ENCODE peak calls at places on chromosomes 3 and 15, in five cellular contexts. One of them, this sample, is unnamed.

GRCh38 chr3:143168518-143169192 is 49.1 kb downstream of the CHST2 start:
- DNase-seq in activated naive CD8-positive, alpha-beta T cell treated with anti-CD3 and anti-CD28 coated beads, Interleukin-2, amount 50 U/mL, for 24 hours: no peak
- DNase-seq in spleen: no peak
- DNase-seq in GF-D8: no peak
- DNase-seq in natural killer cell treated with Interleukin-12 subunit alpha and Interleukin-12 subunit beta and Interleukin-15 and Interleukin-18, amount 100 ng/mL, for 72 hours: no peak
- DNase-seq in this sample: no peak

GRCh38 chr15:72118400-72118978 is at the start of gene SENP8:
- DNase-seq in activated naive CD8-positive, alpha-beta T cell treated with anti-CD3 and anti-CD28 coated beads, Interleukin-2, amount 50 U/mL, for 24 hours: no peak
- DNase-seq in spleen: no peak
- DNase-seq in GF-D8: no peak
- DNase-seq in natural killer cell treated with Interleukin-12 subunit alpha and Interleukin-12 subunit beta and Interleukin-15 and Interleukin-18, amount 100 ng/mL, for 72 hours: no peak
- DNase-seq in this sample: no peak

GRCh38 chr3:5057217-5057616 is 64.9 kb upstream of the ARL8B start:
- DNase-seq in activated naive CD8-positive, alpha-beta T cell treated with anti-CD3 and anti-CD28 coated beads, Interleukin-2, amount 50 U/mL, for 24 hours: no peak
- DNase-seq in spleen: no peak
- DNase-seq in GF-D8: no peak
- DNase-seq in natural killer cell treated with Interleukin-12 subunit alpha and Interleukin-12 subunit beta and Interleukin-15 and Interleukin-18, amount 100 ng/mL, for 72 hours: no peak
- DNase-seq in this sample: no peak

GRCh38 chr15:73851679-73852078 is 21.7 kb upstream of the TBC1D21 start:
- DNase-seq in activated naive CD8-positive, alpha-beta T cell treated with anti-CD3 and anti-CD28 coated beads, Interleukin-2, amount 50 U/mL, for 24 hours: peak
- DNase-seq in spleen: no peak
- DNase-seq in GF-D8: no peak
- DNase-seq in natural killer cell treated with Interleukin-12 subunit alpha and Interleukin-12 subunit beta and Interleukin-15 and Interleukin-18, amount 100 ng/mL, for 72 hours: no peak
- DNase-seq in this sample: peak

GRCh38 chr15:25170781-25171110 is 216.0 kb downstream of the SNRPN start:
- DNase-seq in activated naive CD8-positive, alpha-beta T cell treated with anti-CD3 and anti-CD28 coated beads, Interleukin-2, amount 50 U/mL, for 24 hours: no peak
- DNase-seq in spleen: no peak
- DNase-seq in GF-D8: no peak
- DNase-seq in natural killer cell treated with Interleukin-12 subunit alpha and Interleukin-12 subunit beta and Interleukin-15 and Interleukin-18, amount 100 ng/mL, for 72 hours: no peak
- DNase-seq in this sample: no peak

GRCh38 chr3:97720417-97720816 is 44.1 kb upstream of the ARL6 start:
- DNase-seq in activated naive CD8-positive, alpha-beta T cell treated with anti-CD3 and anti-CD28 coated beads, Interleukin-2, amount 50 U/mL, for 24 hours: no peak
- DNase-seq in spleen: no peak
- DNase-seq in GF-D8: no peak
- DNase-seq in natural killer cell treated with Interleukin-12 subunit alpha and Interleukin-12 subunit beta and Interleukin-15 and Interleukin-18, amount 100 ng/mL, for 72 hours: no peak
- DNase-seq in this sample: no peak

GRCh38 chr3:74435631-74436030 is 178.8 kb downstream of the CNTN3 start:
- DNase-seq in activated naive CD8-positive, alpha-beta T cell treated with anti-CD3 and anti-CD28 coated beads, Interleukin-2, amount 50 U/mL, for 24 hours: no peak
- DNase-seq in spleen: no peak
- DNase-seq in GF-D8: no peak
- DNase-seq in natural killer cell treated with Interleukin-12 subunit alpha and Interleukin-12 subunit beta and Interleukin-15 and Interleukin-18, amount 100 ng/mL, for 72 hours: no peak
- DNase-seq in this sample: no peak

GRCh38 chr15:79193157-79193948 is 89.2 kb upstream of the ANKRD34C start:
- DNase-seq in activated naive CD8-positive, alpha-beta T cell treated with anti-CD3 and anti-CD28 coated beads, Interleukin-2, amount 50 U/mL, for 24 hours: no peak
- DNase-seq in spleen: no peak
- DNase-seq in GF-D8: no peak
- DNase-seq in natural killer cell treated with Interleukin-12 subunit alpha and Interleukin-12 subunit beta and Interleukin-15 and Interleukin-18, amount 100 ng/mL, for 72 hours: no peak
- DNase-seq in this sample: no peak

GRCh38 chr3:139509631-139510030 is 29.9 kb downstream of the RBP1 start:
- DNase-seq in activated naive CD8-positive, alpha-beta T cell treated with anti-CD3 and anti-CD28 coated beads, Interleukin-2, amount 50 U/mL, for 24 hours: no peak
- DNase-seq in spleen: no peak
- DNase-seq in GF-D8: no peak
- DNase-seq in natural killer cell treated with Interleukin-12 subunit alpha and Interleukin-12 subunit beta and Interleukin-15 and Interleukin-18, amount 100 ng/mL, for 72 hours: no peak
- DNase-seq in this sample: no peak

GRCh38 chr3:46604127-46604526 is 8.2 kb upstream of the FAM240A start:
- DNase-seq in activated naive CD8-positive, alpha-beta T cell treated with anti-CD3 and anti-CD28 coated beads, Interleukin-2, amount 50 U/mL, for 24 hours: no peak
- DNase-seq in spleen: no peak
- DNase-seq in GF-D8: no peak
- DNase-seq in natural killer cell treated with Interleukin-12 subunit alpha and Interleukin-12 subunit beta and Interleukin-15 and Interleukin-18, amount 100 ng/mL, for 72 hours: no peak
- DNase-seq in this sample: no peak

GRCh38 chr3:147422934-147423599 is 13.9 kb downstream of the ZIC1 start:
- DNase-seq in activated naive CD8-positive, alpha-beta T cell treated with anti-CD3 and anti-CD28 coated beads, Interleukin-2, amount 50 U/mL, for 24 hours: no peak
- DNase-seq in spleen: no peak
- DNase-seq in GF-D8: no peak
- DNase-seq in natural killer cell treated with Interleukin-12 subunit alpha and Interleukin-12 subunit beta and Interleukin-15 and Interleukin-18, amount 100 ng/mL, for 72 hours: no peak
- DNase-seq in this sample: no peak

GRCh38 chr3:63441262-63441661 is 163.2 kb downstream of the SYNPR start:
- DNase-seq in activated naive CD8-positive, alpha-beta T cell treated with anti-CD3 and anti-CD28 coated beads, Interleukin-2, amount 50 U/mL, for 24 hours: no peak
- DNase-seq in spleen: no peak
- DNase-seq in GF-D8: no peak
- DNase-seq in natural killer cell treated with Interleukin-12 subunit alpha and Interleukin-12 subunit beta and Interleukin-15 and Interleukin-18, amount 100 ng/mL, for 72 hours: no peak
- DNase-seq in this sample: no peak

GRCh38 chr3:188126271-188126670 is 27.7 kb upstream of the LPP start:
- DNase-seq in activated naive CD8-positive, alpha-beta T cell treated with anti-CD3 and anti-CD28 coated beads, Interleukin-2, amount 50 U/mL, for 24 hours: no peak
- DNase-seq in spleen: no peak
- DNase-seq in GF-D8: no peak
- DNase-seq in natural killer cell treated with Interleukin-12 subunit alpha and Interleukin-12 subunit beta and Interleukin-15 and Interleukin-18, amount 100 ng/mL, for 72 hours: no peak
- DNase-seq in this sample: no peak

GRCh38 chr3:32175607-32176197 is 62.8 kb upstream of the CMTM8 start:
- DNase-seq in activated naive CD8-positive, alpha-beta T cell treated with anti-CD3 and anti-CD28 coated beads, Interleukin-2, amount 50 U/mL, for 24 hours: peak
- DNase-seq in spleen: no peak
- DNase-seq in GF-D8: peak
- DNase-seq in natural killer cell treated with Interleukin-12 subunit alpha and Interleukin-12 subunit beta and Interleukin-15 and Interleukin-18, amount 100 ng/mL, for 72 hours: no peak
- DNase-seq in this sample: peak

GRCh38 chr3:14848906-14849305 is 30.1 kb downstream of the FGD5 start:
- DNase-seq in activated naive CD8-positive, alpha-beta T cell treated with anti-CD3 and anti-CD28 coated beads, Interleukin-2, amount 50 U/mL, for 24 hours: no peak
- DNase-seq in spleen: no peak
- DNase-seq in GF-D8: no peak
- DNase-seq in natural killer cell treated with Interleukin-12 subunit alpha and Interleukin-12 subunit beta and Interleukin-15 and Interleukin-18, amount 100 ng/mL, for 72 hours: no peak
- DNase-seq in this sample: no peak

GRCh38 chr3:56157693-56158092 is 310.6 kb downstream of the ERC2 start:
- DNase-seq in activated naive CD8-positive, alpha-beta T cell treated with anti-CD3 and anti-CD28 coated beads, Interleukin-2, amount 50 U/mL, for 24 hours: no peak
- DNase-seq in spleen: no peak
- DNase-seq in GF-D8: peak
- DNase-seq in natural killer cell treated with Interleukin-12 subunit alpha and Interleukin-12 subunit beta and Interleukin-15 and Interleukin-18, amount 100 ng/mL, for 72 hours: no peak
- DNase-seq in this sample: peak

GRCh38 chr3:98553751-98554150 is 22.0 kb downstream of the GPR15 start:
- DNase-seq in activated naive CD8-positive, alpha-beta T cell treated with anti-CD3 and anti-CD28 coated beads, Interleukin-2, amount 50 U/mL, for 24 hours: no peak
- DNase-seq in spleen: no peak
- DNase-seq in GF-D8: peak
- DNase-seq in natural killer cell treated with Interleukin-12 subunit alpha and Interleukin-12 subunit beta and Interleukin-15 and Interleukin-18, amount 100 ng/mL, for 72 hours: no peak
- DNase-seq in this sample: no peak

GRCh38 chr3:9349321-9350117 is 13.3 kb upstream of the THUMPD3 start:
- DNase-seq in activated naive CD8-positive, alpha-beta T cell treated with anti-CD3 and anti-CD28 coated beads, Interleukin-2, amount 50 U/mL, for 24 hours: no peak
- DNase-seq in spleen: no peak
- DNase-seq in GF-D8: no peak
- DNase-seq in natural killer cell treated with Interleukin-12 subunit alpha and Interleukin-12 subunit beta and Interleukin-15 and Interleukin-18, amount 100 ng/mL, for 72 hours: no peak
- DNase-seq in this sample: no peak

GRCh38 chr15:98866503-98866902 is 141.1 kb downstream of the PGPEP1L start:
- DNase-seq in activated naive CD8-positive, alpha-beta T cell treated with anti-CD3 and anti-CD28 coated beads, Interleukin-2, amount 50 U/mL, for 24 hours: no peak
- DNase-seq in spleen: no peak
- DNase-seq in GF-D8: no peak
- DNase-seq in natural killer cell treated with Interleukin-12 subunit alpha and Interleukin-12 subunit beta and Interleukin-15 and Interleukin-18, amount 100 ng/mL, for 72 hours: no peak
- DNase-seq in this sample: no peak

GRCh38 chr15:98754283-98755022 is 106.1 kb downstream of the IGF1R start:
- DNase-seq in activated naive CD8-positive, alpha-beta T cell treated with anti-CD3 and anti-CD28 coated beads, Interleukin-2, amount 50 U/mL, for 24 hours: no peak
- DNase-seq in spleen: no peak
- DNase-seq in GF-D8: no peak
- DNase-seq in natural killer cell treated with Interleukin-12 subunit alpha and Interleukin-12 subunit beta and Interleukin-15 and Interleukin-18, amount 100 ng/mL, for 72 hours: no peak
- DNase-seq in this sample: peak

GRCh38 chr3:112786002-112786590 is 60.6 kb downstream of the CD200R1L start:
- DNase-seq in activated naive CD8-positive, alpha-beta T cell treated with anti-CD3 and anti-CD28 coated beads, Interleukin-2, amount 50 U/mL, for 24 hours: no peak
- DNase-seq in spleen: no peak
- DNase-seq in GF-D8: no peak
- DNase-seq in natural killer cell treated with Interleukin-12 subunit alpha and Interleukin-12 subunit beta and Interleukin-15 and Interleukin-18, amount 100 ng/mL, for 72 hours: no peak
- DNase-seq in this sample: no peak

GRCh38 chr15:71334874-71335273 is 219.6 kb downstream of the THSD4 start:
- DNase-seq in activated naive CD8-positive, alpha-beta T cell treated with anti-CD3 and anti-CD28 coated beads, Interleukin-2, amount 50 U/mL, for 24 hours: no peak
- DNase-seq in spleen: no peak
- DNase-seq in GF-D8: no peak
- DNase-seq in natural killer cell treated with Interleukin-12 subunit alpha and Interleukin-12 subunit beta and Interleukin-15 and Interleukin-18, amount 100 ng/mL, for 72 hours: no peak
- DNase-seq in this sample: no peak

GRCh38 chr3:188037116-188037718 is 116.7 kb upstream of the LPP start:
- DNase-seq in activated naive CD8-positive, alpha-beta T cell treated with anti-CD3 and anti-CD28 coated beads, Interleukin-2, amount 50 U/mL, for 24 hours: no peak
- DNase-seq in spleen: no peak
- DNase-seq in GF-D8: no peak
- DNase-seq in natural killer cell treated with Interleukin-12 subunit alpha and Interleukin-12 subunit beta and Interleukin-15 and Interleukin-18, amount 100 ng/mL, for 72 hours: no peak
- DNase-seq in this sample: no peak

GRCh38 chr3:128784843-128785242 is 58.9 kb downstream of the RAB7A start:
- DNase-seq in activated naive CD8-positive, alpha-beta T cell treated with anti-CD3 and anti-CD28 coated beads, Interleukin-2, amount 50 U/mL, for 24 hours: no peak
- DNase-seq in spleen: no peak
- DNase-seq in GF-D8: no peak
- DNase-seq in natural killer cell treated with Interleukin-12 subunit alpha and Interleukin-12 subunit beta and Interleukin-15 and Interleukin-18, amount 100 ng/mL, for 72 hours: no peak
- DNase-seq in this sample: no peak

GRCh38 chr15:25072857-25073476 is 118.2 kb downstream of the SNRPN start:
- DNase-seq in activated naive CD8-positive, alpha-beta T cell treated with anti-CD3 and anti-CD28 coated beads, Interleukin-2, amount 50 U/mL, for 24 hours: no peak
- DNase-seq in spleen: no peak
- DNase-seq in GF-D8: no peak
- DNase-seq in natural killer cell treated with Interleukin-12 subunit alpha and Interleukin-12 subunit beta and Interleukin-15 and Interleukin-18, amount 100 ng/mL, for 72 hours: no peak
- DNase-seq in this sample: no peak

GRCh38 chr3:129936757-129937156 is 37.8 kb upstream of the TRH start:
- DNase-seq in activated naive CD8-positive, alpha-beta T cell treated with anti-CD3 and anti-CD28 coated beads, Interleukin-2, amount 50 U/mL, for 24 hours: no peak
- DNase-seq in spleen: peak
- DNase-seq in GF-D8: peak
- DNase-seq in natural killer cell treated with Interleukin-12 subunit alpha and Interleukin-12 subunit beta and Interleukin-15 and Interleukin-18, amount 100 ng/mL, for 72 hours: no peak
- DNase-seq in this sample: no peak

GRCh38 chr3:98817546-98817945 is 54.4 kb downstream of the ST3GAL6 start:
- DNase-seq in activated naive CD8-positive, alpha-beta T cell treated with anti-CD3 and anti-CD28 coated beads, Interleukin-2, amount 50 U/mL, for 24 hours: no peak
- DNase-seq in spleen: no peak
- DNase-seq in GF-D8: peak
- DNase-seq in natural killer cell treated with Interleukin-12 subunit alpha and Interleukin-12 subunit beta and Interleukin-15 and Interleukin-18, amount 100 ng/mL, for 72 hours: no peak
- DNase-seq in this sample: no peak

This sample was measured in HL-60.